ENCODE peak calls at places on chromosomes 1 and 21, in six cellular contexts. F, T, S, W, N and D are unnamed samples.

GRCh38 chr1:209675567-209676154 is 449 bp downstream of the G0S2 start:
- DNase-seq in S (no peak), T (no peak), N (no peak), W (peak), F (peak), D (no peak)

GRCh38 chr21:31530364-31530763 is 129.1 kb upstream of the SOD1 start:
- DNase-seq in S (no peak), F (no peak), W (no peak), T (no peak), N (no peak), D (no peak)

GRCh38 chr1:54955359-54955758 is 25.1 kb upstream of the TMEM61 start:
- DNase-seq in T (peak), F (peak), S (no peak), N (peak), W (no peak), D (no peak)

GRCh38 chr1:206716519-206717236 is 32.0 kb downstream of the MAPKAPK2 start:
- DNase-seq in T (no peak), W (no peak), F (peak), S (no peak), N (no peak), D (no peak)

GRCh38 chr1:7755448-7755847 is 15.6 kb upstream of the VAMP3 start:
- DNase-seq in F (peak), S (no peak), T (peak), W (no peak), N (no peak), D (no peak)

GRCh38 chr1:212700892-212701819 is 1.5 kb upstream of the BATF3 start:
- DNase-seq in N (no peak), W (peak), F (peak), S (no peak), T (no peak), D (peak)

GRCh38 chr1:158248122-158248521 is 6.1 kb upstream of the CD1A start:
- DNase-seq in F (no peak), N (no peak), S (peak), W (peak), T (no peak), D (peak)

GRCh38 chr1:18957532-18958295 is 1.2 kb upstream of the IFFO2 start:
- DNase-seq in F (no peak), N (no peak), T (no peak), W (no peak), S (no peak), D (no peak)

GRCh38 chr1:94039871-94040569 is 80.9 kb downstream of the ABCA4 start:
- DNase-seq in S (no peak), T (peak), N (no peak), W (no peak), F (no peak), D (peak)

GRCh38 chr1:84255586-84255985 is 45.9 kb upstream of the SAMD13 start:
- DNase-seq in T (no peak), F (no peak), S (no peak), N (no peak), W (no peak), D (no peak)

GRCh38 chr1:179325836-179326235 is 32.2 kb downstream of the SOAT1 start:
- DNase-seq in N (no peak), T (no peak), W (no peak), F (no peak), S (no peak), D (no peak)

GRCh38 chr1:91884459-91885290 is 1.3 kb downstream of the TGFBR3 start:
- DNase-seq in S (peak), N (no peak), T (no peak), W (peak), F (peak), D (no peak)

GRCh38 chr1:234597894-234598293 is 12.1 kb downstream of the IRF2BP2 start:
- DNase-seq in S (peak), N (no peak), W (peak), T (no peak), F (peak), D (no peak)

GRCh38 chr1:119414950-119415349 is at the start of gene HSD3B2:
- DNase-seq in T (no peak), S (no peak), N (no peak), F (no peak), W (no peak), D (no peak)

GRCh38 chr1:217482356-217483102 is 148.4 kb downstream of the GPATCH2 start:
- DNase-seq in F (peak), S (no peak), T (peak), W (no peak), N (peak), D (no peak)

DNA sequence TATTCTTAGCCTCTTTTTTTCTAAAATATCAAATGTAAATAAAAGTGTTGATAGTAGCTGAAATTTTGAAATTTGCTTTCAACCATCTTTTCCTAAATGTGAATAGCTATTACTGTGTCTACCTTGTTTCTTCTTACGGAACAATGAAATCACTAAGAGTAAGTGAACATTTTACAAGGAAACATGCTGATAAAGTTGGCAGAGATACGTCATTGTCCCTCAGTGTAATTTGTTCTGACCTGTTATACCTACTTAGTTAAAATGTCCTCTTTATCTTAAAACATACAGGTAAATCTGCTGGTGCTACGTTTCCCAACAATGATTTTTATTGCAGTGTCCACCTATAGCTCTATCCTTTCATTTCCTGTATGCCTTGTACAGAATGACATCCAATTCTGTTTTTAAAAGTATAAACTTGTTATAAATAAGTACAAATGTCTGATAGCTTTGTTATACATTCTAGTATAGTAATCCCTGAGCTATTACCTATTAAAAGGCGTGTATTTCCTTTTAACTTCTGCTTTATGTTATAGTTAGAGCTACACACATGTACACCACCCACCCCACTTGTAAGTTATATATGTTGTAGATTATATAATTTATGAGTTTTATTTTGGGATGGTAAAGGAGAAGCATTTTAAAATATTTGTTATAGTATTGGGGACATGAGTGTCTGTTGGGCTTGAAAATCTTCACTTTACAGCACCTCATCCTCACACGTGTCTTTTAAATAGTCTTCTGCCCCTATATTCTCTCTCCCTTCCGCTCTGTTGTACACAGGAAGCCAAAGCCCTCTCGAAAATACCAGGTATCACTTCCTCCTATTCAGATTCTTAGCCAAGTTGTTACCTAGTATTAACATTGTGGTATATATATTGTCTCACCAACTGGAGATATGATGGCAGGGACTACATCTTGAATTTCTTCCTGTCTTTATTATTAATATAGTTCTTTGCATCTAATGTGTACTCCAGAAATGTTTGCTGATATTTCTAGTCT is 25.2 kb downstream of the LAMC1 start:
- DNase-seq in T (no peak), F (no peak), N (no peak), W (no peak), S (no peak), D (no peak)
- TF ChIP-seq CTCF in T (no peak), F (no peak), N (no peak), W (no peak), S (no peak), D (no peak)

GRCh38 chr1:214719207-214719606 is 116.2 kb downstream of the CENPF start:
- DNase-seq in S (no peak), W (no peak), F (peak), T (no peak), N (no peak), D (no peak)
- TF ChIP-seq CTCF in S (no peak), W (no peak), F (no peak), T (peak), N (no peak), D (no peak)

GRCh38 chr1:41023279-41023990 is 1.9 kb upstream of the SLFNL1 start:
- DNase-seq in S (no peak), N (no peak), F (no peak), W (no peak), T (peak), D (no peak)
- TF ChIP-seq CTCF in S (no peak), N (peak), F (peak), W (no peak), T (peak), D (no peak)

GRCh38 chr1:20486457-20487235 is 636 bp upstream of the CAMK2N1 start:
- DNase-seq in F (peak), W (peak), S (no peak), N (no peak), T (no peak), D (no peak)
- TF ChIP-seq CTCF in F (no peak), W (peak), S (no peak), N (no peak), T (no peak), D (no peak)

GRCh38 chr1:175193339-175193950 is 869 bp upstream of the KIAA0040 start:
- DNase-seq in S (no peak), W (no peak), F (no peak), T (no peak), N (no peak), D (no peak)

GRCh38 chr1:175192111-175192629 is 406 bp downstream of the KIAA0040 start:
- DNase-seq in T (no peak), F (no peak), W (peak), S (no peak), N (no peak), D (peak)

GRCh38 chr1:175195281-175195680 is 2.7 kb upstream of the KIAA0040 start:
- DNase-seq in W (no peak), S (no peak), T (no peak), N (no peak), F (no peak), D (no peak)

GRCh38 chr1:175191654-175192053 is 922 bp downstream of the KIAA0040 start:
- DNase-seq in T (no peak), N (no peak), F (no peak), S (no peak), W (peak), D (no peak)

GRCh38 chr1:175192630-175193338 is at the start of gene KIAA0040:
- DNase-seq in S (peak), T (no peak), W (peak), N (no peak), F (no peak), D (no peak)
- TF ChIP-seq CTCF in S (no peak), T (no peak), W (no peak), N (no peak), F (no peak), D (no peak)

GRCh38 chr1:2055911-2056575 is 5.8 kb downstream of the PRKCZ start:
- DNase-seq in S (no peak), W (no peak), T (no peak), N (no peak), F (no peak), D (no peak)
- TF ChIP-seq CTCF in S (no peak), W (no peak), T (peak), N (no peak), F (no peak), D (no peak)

GRCh38 chr1:185027252-185027882 is 18.0 kb upstream of the RNF2 start:
- DNase-seq in F (no peak), S (no peak), N (no peak), W (no peak), T (no peak), D (no peak)
- TF ChIP-seq CTCF in F (no peak), S (no peak), N (no peak), W (no peak), T (no peak), D (no peak)

GRCh38 chr1:207993477-207994445 is 82.8 kb upstream of the CD34 start:
- DNase-seq in T (no peak), F (no peak), S (no peak), N (no peak), W (no peak), D (no peak)
- TF ChIP-seq CTCF in T (peak), F (peak), S (no peak), N (peak), W (no peak), D (no peak)